ENCODE peak calls at places on chromosomes 4 and X, in eight cellular contexts. J is iPS-NIHi11; E is effector CD8-positive, alpha-beta T cell; S is endodermal cell; X is GM06990; R is naive thymus-derived CD4-positive, alpha-beta T cell; V is anterior cingulate cortex; N is NCI-H2081. W is an unnamed sample.

GRCh38 chrX:24720036-24720435 is 26.3 kb downstream of the POLA1 start:
- DNase-seq in J (no peak), E (no peak), S (no peak), X (no peak), R (no peak), V (no peak), N (no peak), W (no peak)

GRCh38 chr4:103498161-103499070 is 221.4 kb downstream of the TACR3 start:
- DNase-seq in J (no peak), E (no peak), S (no peak), X (peak), R (no peak), V (no peak), N (no peak), W (no peak)

GRCh38 chr4:80309301-80310004 is 26.1 kb upstream of the CFAP299 start:
- DNase-seq in J (no peak), E (no peak), S (no peak), X (no peak), R (no peak), V (no peak), N (no peak), W (no peak)

GRCh38 chr4:112956458-112956857 is 93.0 kb upstream of the ANK2 start:
- DNase-seq in J (no peak), E (no peak), S (no peak), X (no peak), R (no peak), V (no peak), N (no peak), W (no peak)

GRCh38 chrX:2635366-2635765 is 55.7 kb upstream of the CD99 start:
- DNase-seq in J (no peak), E (no peak), S (no peak), X (no peak), R (no peak), V (no peak), N (no peak), W (no peak)

GRCh38 chr4:153728660-153729059 is 31.2 kb downstream of the RNF175 start:
- DNase-seq in J (no peak), E (no peak), S (no peak), X (no peak), R (no peak), V (no peak), N (no peak), W (no peak)

GRCh38 chrX:38717871-38718270 is 83.4 kb upstream of the MID1IP1 start:
- DNase-seq in J (peak), E (no peak), S (peak), X (no peak), R (no peak), V (no peak), N (no peak), W (peak)

GRCh38 chrX:47578692-47579091 is 3.5 kb upstream of the TIMP1 start:
- DNase-seq in J (no peak), E (no peak), S (no peak), X (no peak), R (no peak), V (no peak), N (no peak), W (no peak)

GRCh38 chr4:146095091-146095690 is 80.3 kb upstream of the LSM6 start:
- DNase-seq in J (peak), E (no peak), S (peak), X (no peak), R (no peak), V (no peak), N (peak), W (peak)

GRCh38 chrX:42246814-42247213 is 323.5 kb upstream of the CASK start:
- DNase-seq in J (no peak), E (no peak), S (no peak), X (no peak), R (no peak), V (no peak), N (no peak), W (no peak)

GRCh38 chr4:88514557-88515511 is 8.7 kb downstream of the PYURF start:
- DNase-seq in J (no peak), E (no peak), S (no peak), X (no peak), R (no peak), V (no peak), N (peak), W (no peak)

GRCh38 chr4:127809173-127809800 is 27.2 kb downstream of the HSPA4L start:
- DNase-seq in J (no peak), E (no peak), S (peak), X (no peak), R (no peak), V (no peak), N (no peak), W (no peak)

GRCh38 chr4:164977243-164978164 is at the start of gene TRIM61:
- DNase-seq in J (peak), E (peak), S (peak), X (peak), R (peak), V (peak), N (no peak), W (no peak)

GRCh38 chr4:123463869-123464268 is 67.3 kb downstream of the SPRY1 start:
- DNase-seq in J (no peak), E (no peak), S (no peak), X (no peak), R (no peak), V (no peak), N (no peak), W (no peak)

GRCh38 chr4:48445704-48446103 is 37.4 kb upstream of the SLC10A4 start:
- DNase-seq in J (no peak), E (no peak), S (no peak), X (no peak), R (no peak), V (no peak), N (no peak), W (no peak)

GRCh38 chr4:84877051-84877833 is 89.2 kb downstream of the WDFY3 start:
- DNase-seq in J (no peak), E (no peak), S (no peak), X (no peak), R (no peak), V (no peak), N (no peak), W (no peak)

GRCh38 chr4:123832173-123833026 is 435.8 kb downstream of the SPRY1 start:
- DNase-seq in J (no peak), E (no peak), S (no peak), X (no peak), R (no peak), V (no peak), N (no peak), W (no peak)

GRCh38 chr4:1809754-1810502 is 16.8 kb downstream of the FGFR3 start:
- DNase-seq in J (peak), E (peak), S (peak), X (peak), R (peak), V (peak), N (peak), W (peak)

GRCh38 chr4:84878090-84878489 is 88.4 kb downstream of the WDFY3 start:
- DNase-seq in J (no peak), E (no peak), S (no peak), X (no peak), R (no peak), V (no peak), N (no peak), W (no peak)

GRCh38 chr4:1183985-1184773 is 11.8 kb upstream of the SPON2 start:
- DNase-seq in J (no peak), E (no peak), S (no peak), X (no peak), R (no peak), V (no peak), N (no peak), W (no peak)

GRCh38 chrX:48957477-48957826 is at the start of gene OTUD5:
- DNase-seq in J (peak), E (peak), S (no peak), X (peak), R (peak), V (peak), N (peak), W (no peak)

GRCh38 chr4:185304944-185305690 is 90.6 kb downstream of the LRP2BP start:
- DNase-seq in J (peak), E (no peak), S (peak), X (peak), R (no peak), V (no peak), N (peak), W (no peak)

GRCh38 chrX:49071877-49072711 is 1.7 kb downstream of the PRAF2 start:
- DNase-seq in J (peak), E (no peak), S (peak), X (no peak), R (no peak), V (peak), N (no peak), W (no peak)

GRCh38 chr4:188822698-188823097 is 683.5 kb downstream of the TRIML1 start:
- DNase-seq in J (peak), E (no peak), S (peak), X (no peak), R (no peak), V (no peak), N (no peak), W (peak)

GRCh38 chrX:19792412-19792811 is 95.0 kb downstream of the SH3KBP1 start:
- DNase-seq in J (no peak), E (no peak), S (no peak), X (peak), R (no peak), V (no peak), N (no peak), W (no peak)

GRCh38 chr4:109588176-109588575 is 28.1 kb downstream of the MCUB start:
- DNase-seq in J (no peak), E (no peak), S (no peak), X (peak), R (no peak), V (no peak), N (no peak), W (no peak)

GRCh38 chrX:40291553-40291952 is 193.8 kb upstream of the BCOR start:
- DNase-seq in J (no peak), E (no peak), S (no peak), X (no peak), R (no peak), V (no peak), N (no peak), W (no peak)

GRCh38 chrX:110089656-110090404 is 86.9 kb downstream of the TMEM164 start:
- DNase-seq in J (no peak), E (no peak), S (no peak), X (no peak), R (no peak), V (no peak), N (no peak), W (no peak)

GRCh38 chrX:135432453-135432852 is 10.7 kb downstream of the SMIM10L2A start:
- DNase-seq in J (no peak), E (no peak), S (no peak), X (no peak), R (no peak), V (no peak), N (no peak), W (no peak)

GRCh38 chrX:102651968-102652744 is 873 bp downstream of the GPRASP1 start:
- DNase-seq in J (peak), E (peak), S (peak), X (no peak), R (peak), V (peak), N (no peak), W (no peak)

GRCh38 chr4:57055873-57056272 is 54.3 kb downstream of the IGFBP7 start:
- DNase-seq in J (peak), E (no peak), S (peak), X (no peak), R (no peak), V (no peak), N (no peak), W (no peak)

GRCh38 chr4:70901607-70901983 is 574 bp upstream of the MOB1B start:
- DNase-seq in J (no peak), E (no peak), S (no peak), X (no peak), R (no peak), V (no peak), N (no peak), W (no peak)

GRCh38 chrX:150361070-150361776 is 1.9 kb upstream of the MAMLD1 start:
- DNase-seq in J (peak), E (no peak), S (peak), X (no peak), R (no peak), V (no peak), N (no peak), W (no peak)

GRCh38 chrX:45843518-45843917 is 642.8 kb upstream of the DIPK2B start:
- DNase-seq in J (no peak), E (no peak), S (no peak), X (no peak), R (no peak), V (no peak), N (no peak), W (no peak)

GRCh38 chr4:8819421-8820177 is 52.0 kb downstream of the HMX1 start:
- DNase-seq in J (peak), E (no peak), S (peak), X (no peak), R (no peak), V (no peak), N (no peak), W (no peak)

GRCh38 chr4:124265701-124266100 is 446.8 kb downstream of the ANKRD50 start:
- DNase-seq in J (no peak), E (no peak), S (no peak), X (no peak), R (no peak), V (no peak), N (no peak), W (no peak)

GRCh38 chrX:33132569-33132968 is 78.8 kb downstream of the DMD start:
- DNase-seq in J (no peak), E (no peak), S (no peak), X (no peak), R (no peak), V (no peak), N (peak), W (no peak)